ENCODE peak calls at places on chromosomes 3 and 15, in five cellular contexts. Y, R, A, C and Z are unnamed samples. For H3K9me3, the result is how much of the 10 kb centered on the place peaks cover.

GRCh38 chr3:118501152-118501551 is 533.5 kb downstream of the IGSF11 start:
- DNase-seq in Y (peak), R (no peak), A (no peak), C (no peak), Z (peak)

GRCh38 chr3:113717818-113718217 is 21.4 kb upstream of the USF3 start:
- DNase-seq in Y (no peak), R (no peak), A (no peak), C (no peak), Z (no peak)

GRCh38 chr3:47594792-47595191 is 16.1 kb upstream of the CSPG5 start:
- DNase-seq in Y (no peak), R (no peak), A (no peak), C (no peak), Z (no peak)

GRCh38 chr3:161854232-161854771 is 357.7 kb downstream of the OTOL1 start:
- DNase-seq in Y (no peak), R (peak), A (peak), C (no peak), Z (no peak)

GRCh38 chr15:47983533-47983932 is 137.3 kb upstream of the SLC24A5 start:
- DNase-seq in Y (no peak), R (no peak), A (no peak), C (no peak), Z (no peak)

GRCh38 chr3:193737191-193737751 is 144.3 kb downstream of the OPA1 start:
- DNase-seq in Y (no peak), R (no peak), A (no peak), C (no peak), Z (no peak)

GRCh38 chr3:156207802-156208685 is 87.7 kb downstream of the KCNAB1 start:
- DNase-seq in Y (no peak), R (no peak), A (no peak), C (no peak), Z (no peak)

GRCh38 chr3:86595696-86596095 is 395.3 kb downstream of the VGLL3 start:
- DNase-seq in Y (no peak), R (no peak), A (no peak), C (no peak), Z (no peak)

GRCh38 chr3:159828542-159828943 is 160.1 kb upstream of the IL12A start:
- DNase-seq in Y (no peak), R (peak), A (no peak), C (no peak), Z (no peak)

GRCh38 chr3:33016846-33017405 is 65.5 kb downstream of the CCR4 start:
- DNase-seq in Y (no peak), R (no peak), A (no peak), C (no peak), Z (no peak)

GRCh38 chr15:63601727-63602185 is 4.6 kb downstream of the FBXL22 start:
- DNase-seq in Y (no peak), R (peak), A (no peak), C (no peak), Z (no peak)

GRCh38 chr3:189727898-189728297 is 96.7 kb downstream of the TP63 start:
- DNase-seq in Y (no peak), R (no peak), A (no peak), C (no peak), Z (no peak)

GRCh38 chr3:56801151-56801596 is 575 bp downstream of the ARHGEF3 start:
- DNase-seq in Y (peak), R (peak), A (no peak), C (no peak), Z (no peak)

DNA sequence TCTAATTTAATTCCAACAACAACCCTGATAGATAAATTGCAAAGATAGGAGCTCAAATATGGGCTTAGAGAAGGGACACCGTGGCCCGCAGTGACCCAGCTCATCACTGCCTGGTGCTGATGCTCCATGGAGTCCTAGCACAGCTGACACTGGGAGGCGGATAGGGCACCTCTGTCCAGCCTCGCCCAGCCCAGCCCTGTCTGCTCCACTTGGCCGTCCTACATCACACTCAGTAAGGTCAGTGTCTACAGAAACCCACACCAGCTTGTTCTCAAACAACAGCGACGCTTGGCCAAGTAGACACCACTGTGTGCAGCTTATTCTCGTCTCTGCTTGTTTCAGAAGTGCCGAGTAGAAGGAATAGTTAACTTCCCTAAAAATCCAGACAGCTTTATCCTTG is 33.9 kb downstream of the GABRB3 start:
- DNase-seq in Y (no peak), R (no peak), A (no peak), C (no peak), Z (no peak)
- H3K9me3 ChIP-seq in Y (under half), R (under half), A (under half), C (under half), Z (under half)

DNA sequence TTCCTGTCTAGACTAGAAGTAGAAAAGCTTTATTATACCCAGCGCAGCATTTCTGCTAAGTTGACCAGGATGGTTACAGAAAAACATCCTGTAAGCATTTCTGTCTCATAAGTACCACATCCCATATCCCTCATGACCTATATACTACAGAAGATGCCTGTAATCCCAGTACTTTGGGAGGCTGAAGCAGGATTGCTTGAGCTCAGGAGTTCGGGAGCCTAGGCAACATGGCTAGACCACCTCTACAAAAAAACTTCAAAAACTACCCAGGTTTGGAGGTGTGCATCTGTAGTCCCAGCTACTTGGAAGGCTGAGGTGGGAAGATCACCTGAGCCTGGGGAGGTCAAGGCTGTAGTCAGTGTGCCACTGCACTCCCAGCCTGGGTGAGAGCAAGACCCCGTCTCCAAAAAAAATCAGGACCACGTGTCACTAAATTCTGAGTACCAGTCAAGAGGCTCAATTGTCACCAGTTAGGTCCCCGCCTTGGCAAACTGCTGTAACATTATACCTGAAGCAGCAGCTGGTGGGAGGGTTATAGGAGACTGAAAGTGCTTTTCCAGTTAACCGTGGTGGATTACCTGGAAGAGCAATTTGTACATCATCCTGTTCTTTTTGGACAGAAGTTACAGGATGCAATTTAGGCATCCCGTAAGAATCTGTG is 6.2 kb downstream of the RPL32 start:
- DNase-seq in Y (no peak), R (no peak), A (no peak), C (no peak), Z (no peak)
- H3K9me3 ChIP-seq in Y (under half), R (under half), A (under half), C (under half), Z (under half)

GRCh38 chr15:25052191-25052999 is 97.6 kb downstream of the SNRPN start:
- DNase-seq in Y (peak), R (no peak), A (no peak), C (peak), Z (peak)
- H3K9me3 ChIP-seq in Y (half or more), R (under half), A (half or more), C (under half), Z (half or more)

DNA sequence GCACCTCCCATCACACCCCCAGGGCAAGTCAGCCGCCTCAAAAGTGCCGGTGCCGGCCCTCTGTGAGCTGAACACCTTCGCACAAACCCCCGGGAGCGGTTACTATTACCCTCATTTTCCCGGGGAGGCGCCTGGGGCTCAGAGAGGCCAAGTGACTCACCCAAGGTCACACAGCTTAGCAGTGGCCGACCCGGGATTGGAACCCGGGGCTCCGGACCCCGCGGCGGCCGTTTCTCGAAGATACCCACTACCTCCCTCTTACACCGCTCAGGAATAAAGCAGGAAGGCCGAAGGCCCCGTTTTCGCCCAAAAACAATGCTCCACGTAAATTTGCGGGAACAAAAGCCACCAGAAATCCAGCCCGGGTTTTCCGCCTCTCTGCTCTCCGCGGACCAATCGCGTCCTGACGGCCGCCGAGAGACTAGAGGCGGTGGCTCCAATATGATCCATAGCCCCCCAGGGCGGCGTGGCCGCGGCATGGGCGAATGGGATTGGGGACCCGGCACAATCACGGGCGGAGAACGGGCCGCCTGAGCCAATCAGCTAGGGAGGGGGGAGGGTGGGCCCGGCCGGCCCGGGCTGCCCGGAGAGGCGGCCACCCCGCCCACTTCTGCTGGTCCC is 176.8 kb downstream of the OR4M2 start:
- DNase-seq in Y (no peak), R (peak), A (no peak), C (no peak), Z (no peak)
- H3K9me3 ChIP-seq in Y (under half), R (under half), A (under half), C (under half), Z (under half)

DNA sequence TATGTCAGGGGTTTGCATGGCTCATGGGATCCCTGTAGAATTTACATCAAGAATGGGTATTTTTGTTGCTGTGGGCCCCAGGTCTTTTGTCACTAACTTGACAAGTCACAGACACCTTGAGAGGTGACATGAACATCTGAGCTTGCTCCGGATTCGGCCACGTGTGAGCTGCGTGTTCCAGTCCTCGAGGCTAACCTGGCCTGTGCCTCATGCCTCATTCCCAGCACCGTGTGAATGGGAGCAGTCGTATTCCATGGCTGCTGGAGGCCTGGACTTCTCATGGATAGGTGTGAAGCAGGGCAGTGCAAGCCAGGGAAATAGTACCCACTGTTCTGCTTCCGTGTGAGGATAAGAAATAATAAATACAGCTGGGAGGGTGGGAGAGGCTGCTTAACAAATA is 423.5 kb downstream of the OCA2 start:
- DNase-seq in Y (no peak), R (no peak), A (no peak), C (no peak), Z (no peak)
- H3K9me3 ChIP-seq in Y (under half), R (under half), A (under half), C (under half), Z (under half)